ENCODE peak calls at places on chromosomes 1 and 21, in four cellular contexts. N, U, E and S are unnamed samples.
A peak's percentile ranks its signal among the peaks of the same experiment; 100 is the strongest.

GRCh38 chr1:48003741-48004503 is 6.7 kb upstream of the TRABD2B start:
- DNase-seq in E (no peak), N (no peak), U (no peak), S (peak; percentile 10)

GRCh38 chr1:246383217-246383616 is 123.9 kb downstream of the SMYD3 start:
- DNase-seq in E (no peak), U (no peak), N (no peak), S (no peak)

GRCh38 chr1:115258302-115258866 is 79.7 kb downstream of the NGF start:
- DNase-seq in E (no peak), U (no peak), N (no peak), S (no peak)

GRCh38 chr1:236323819-236324411 is 42.2 kb upstream of the ERO1B start:
- DNase-seq in E (no peak), N (no peak), U (no peak), S (no peak)

GRCh38 chr21:44519346-44520325 is 20.4 kb downstream of the KRTAP10-1 start:
- DNase-seq in U (no peak), E (no peak), N (peak; percentile 49), S (no peak)

GRCh38 chr1:40711465-40712404 is 20.2 kb downstream of the NFYC start:
- DNase-seq in N (no peak), E (no peak), U (no peak), S (no peak)

GRCh38 chr21:46115441-46116188 is 17.7 kb downstream of the COL6A2 start:
- DNase-seq in N (peak; percentile 53), U (no peak), E (no peak), S (no peak)

GRCh38 chr1:19511117-19511516 is 25.8 kb upstream of the CAPZB start:
- DNase-seq in U (no peak), E (no peak), N (no peak), S (no peak)

GRCh38 chr1:205569411-205570172 is 62.2 kb downstream of the ELK4 start:
- DNase-seq in E (no peak), N (peak; percentile 60), U (no peak), S (no peak)

GRCh38 chr1:21511579-21512522 is 2.6 kb downstream of the ALPL start:
- DNase-seq in U (peak; percentile 75), E (peak; percentile 94), N (peak; percentile 81), S (no peak)

GRCh38 chr1:209723761-209724693 is 19.4 kb downstream of the HSD11B1 start:
- DNase-seq in E (no peak), U (no peak), N (no peak), S (no peak)

GRCh38 chr1:20449736-20450311 is 36.2 kb downstream of the CAMK2N1 start:
- DNase-seq in U (no peak), E (no peak), N (no peak), S (no peak)

GRCh38 chr1:182643699-182644098 is 39.5 kb upstream of the RGS16 start:
- DNase-seq in E (no peak), U (no peak), N (no peak), S (no peak)

GRCh38 chr21:31673513-31673912 is 14.0 kb downstream of the SOD1 start:
- DNase-seq in E (no peak), N (no peak), U (no peak), S (no peak)

GRCh38 chr21:45135122-45135521 is 60.7 kb downstream of the ADARB1 start:
- DNase-seq in N (peak; percentile 82), E (no peak), U (peak; percentile 61), S (no peak)

GRCh38 chr1:160362168-160362941 is 4.5 kb upstream of the NHLH1 start:
- DNase-seq in N (no peak), E (no peak), U (no peak), S (peak; percentile 17)

GRCh38 chr21:38359090-38359489 is 102.3 kb downstream of the KCNJ15 start:
- DNase-seq in E (no peak), U (no peak), N (no peak), S (no peak)

GRCh38 chr1:75796376-75797272 is at the start of gene MSH4:
- DNase-seq in E (no peak), U (peak; percentile 16), N (no peak), S (peak; percentile 77)

GRCh38 chr21:33115586-33116541 is 45.9 kb downstream of the OLIG1 start:
- DNase-seq in E (peak; percentile 22), N (no peak), U (no peak), S (no peak)

GRCh38 chr1:177471244-177471643 is 300.5 kb downstream of the BRINP2 start:
- DNase-seq in N (no peak), U (no peak), E (no peak), S (no peak)

GRCh38 chr1:24193046-24193445 is 6.0 kb upstream of the IFNLR1 start:
- DNase-seq in U (no peak), E (no peak), N (no peak), S (no peak)

GRCh38 chr1:230909974-230910754 is 41.8 kb upstream of the C1orf198 start:
- DNase-seq in N (peak; percentile 87), U (peak; percentile 21), E (peak; percentile 68), S (no peak)

GRCh38 chr1:159646687-159647086 is 59.1 kb downstream of the APCS start:
- DNase-seq in N (no peak), U (no peak), E (no peak), S (no peak)

GRCh38 chr1:5508669-5509330 is 483.4 kb downstream of the NPHP4 start:
- DNase-seq in U (no peak), N (peak; percentile 39), E (no peak), S (no peak)

GRCh38 chr1:100606438-100606837 is 68.5 kb downstream of the GPR88 start:
- DNase-seq in U (peak; percentile 21), E (no peak), N (no peak), S (no peak)

GRCh38 chr1:159862557-159862956 is at the start of gene VSIG8:
- DNase-seq in U (no peak), E (no peak), N (no peak), S (no peak)

GRCh38 chr1:109248797-109249629 is at the start of gene CELSR2:
- DNase-seq in N (peak; percentile 74), U (peak; percentile 64), E (no peak), S (peak; percentile 92)

GRCh38 chr1:205680073-205680851 is at the start of gene SLC45A3:
- DNase-seq in U (peak; percentile 34), N (no peak), E (no peak), S (no peak)

GRCh38 chr1:29802181-29803068 is 566.1 kb downstream of the PTPRU start:
- DNase-seq in N (peak; percentile 23), E (no peak), U (no peak), S (peak; percentile 4)

GRCh38 chr21:15793547-15794235 is 63.9 kb downstream of the USP25 start:
- DNase-seq in N (no peak), E (no peak), U (no peak), S (no peak)

GRCh38 chr1:203274603-203275381 is 30.5 kb upstream of the BTG2 start:
- DNase-seq in U (peak; percentile 69), E (peak; percentile 40), N (peak; percentile 89), S (no peak)

GRCh38 chr1:92410706-92411105 is 76.0 kb downstream of the GFI1 start:
- DNase-seq in U (no peak), N (no peak), E (no peak), S (no peak)

DNA sequence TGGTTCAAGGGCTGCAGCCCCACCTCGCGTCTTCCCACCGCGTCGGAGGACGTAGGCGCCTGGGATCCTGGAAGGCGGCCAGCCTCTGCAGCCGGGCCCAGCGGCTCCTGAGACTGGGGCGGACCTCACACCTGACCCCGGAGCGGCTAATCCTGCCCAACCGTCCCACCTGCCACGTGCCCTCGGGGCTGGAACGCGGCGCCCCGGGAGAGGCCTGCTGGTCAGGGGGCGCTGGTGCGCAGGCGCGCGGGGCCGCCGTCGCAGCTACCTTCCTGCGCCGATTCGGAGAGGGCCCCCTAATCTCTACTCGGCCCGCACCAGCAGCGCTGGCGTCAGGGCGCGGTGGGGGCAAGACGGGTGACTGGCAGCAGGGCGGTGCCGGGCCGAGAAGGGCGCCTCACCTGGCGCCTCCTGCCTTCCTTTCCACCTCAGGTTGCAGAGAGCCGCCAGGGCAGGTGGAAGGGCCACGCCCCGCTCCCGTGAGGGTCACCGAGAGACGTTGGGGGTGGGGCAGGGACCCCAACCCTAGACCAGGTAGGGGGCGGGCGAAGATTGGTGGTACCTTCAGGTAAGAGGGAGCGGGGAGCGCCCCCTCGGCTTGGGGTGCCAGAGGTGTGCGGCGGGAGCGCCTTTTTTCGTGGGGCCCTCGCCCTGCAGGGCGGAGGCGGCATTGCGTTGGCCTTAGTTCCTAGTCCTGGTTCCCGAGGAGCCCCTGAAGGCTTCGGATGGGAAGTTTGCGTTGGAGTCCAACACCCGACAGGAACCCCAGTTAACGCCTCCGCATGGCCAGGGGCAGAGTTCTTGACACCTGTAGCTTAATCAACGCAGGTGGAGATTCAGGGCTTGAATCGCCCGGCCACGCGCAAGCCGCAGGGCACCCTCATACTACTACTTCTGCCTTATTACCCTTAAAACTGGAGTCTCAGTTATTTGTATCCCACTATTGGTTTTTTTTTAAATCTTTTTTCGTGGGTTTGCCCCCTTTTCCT is at the start of gene TDRD5:
- DNase-seq in N (no peak), U (no peak), E (peak; percentile 30), S (peak; percentile 31)
- TF ChIP-seq CTCF in N (no peak), U (no peak), E (peak; percentile 47), S (peak; percentile 8)

DNA sequence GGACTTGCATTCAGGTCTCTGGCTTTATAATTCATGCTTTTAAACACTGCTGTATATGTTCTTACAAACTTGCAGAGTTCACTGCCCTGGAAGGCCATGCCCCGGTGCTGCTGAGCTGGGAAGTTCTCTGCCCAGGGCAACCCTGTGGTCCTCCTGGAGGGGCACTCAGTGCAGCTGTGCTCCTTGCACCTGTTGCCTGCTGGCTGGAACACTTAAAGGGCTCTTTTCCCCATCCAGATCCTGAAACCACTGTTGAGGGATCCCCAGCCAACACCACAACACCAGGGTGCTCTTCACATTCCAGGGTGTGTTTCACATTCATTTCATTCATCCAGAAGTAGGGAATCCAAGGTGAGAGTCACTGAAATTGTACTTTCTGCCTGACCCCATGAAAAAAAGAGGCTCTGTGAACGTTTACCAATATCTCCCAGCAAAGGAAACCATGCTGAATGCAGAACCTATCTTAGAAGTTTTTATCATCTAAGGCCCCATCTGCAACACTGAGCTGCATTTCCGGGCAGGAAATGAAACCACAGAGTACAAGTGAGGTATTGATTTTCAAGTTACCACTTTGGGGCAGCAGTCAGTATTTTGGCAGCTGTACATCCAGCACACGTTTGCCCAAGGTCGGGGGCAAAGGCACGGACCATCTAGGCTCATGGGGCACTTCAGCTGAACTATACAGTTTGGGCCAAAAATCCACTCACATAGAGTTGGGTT is 16.4 kb upstream of the KIAA0040 start:
- DNase-seq in U (no peak), N (no peak), E (no peak), S (no peak)
- H3K27ac ChIP-seq in U (no peak overlapping the region), N (no peak overlapping the region), E (no peak overlapping the region), S (peak overlapping the region; percentile 61)

GRCh38 chr1:111221633-111222286 is 5.8 kb upstream of the CHI3L2 start:
- DNase-seq in E (no peak), U (no peak), N (no peak), S (no peak)
- H3K4me3 ChIP-seq in E (no peak overlapping the region), U (no peak overlapping the region), N (no peak overlapping the region), S (no peak overlapping the region)

GRCh38 chr1:12229835-12230548 is at the start of gene VPS13D:
- DNase-seq in U (peak; percentile 88), N (peak; percentile 87), E (peak; percentile 63), S (peak; percentile 98)

GRCh38 chr1:12231276-12231595 is 1.4 kb downstream of the VPS13D start:
- DNase-seq in E (no peak), U (no peak), N (no peak), S (no peak)

GRCh38 chr1:12230549-12231275 is 882 bp downstream of the VPS13D start:
- DNase-seq in U (peak; percentile 72), N (peak; percentile 81), E (no peak), S (peak; percentile 78)

GRCh38 chr1:12229386-12229834 is 420 bp upstream of the VPS13D start:
- DNase-seq in N (no peak), U (no peak), E (no peak), S (no peak)

GRCh38 chr1:12228979-12229378 is 851 bp upstream of the VPS13D start:
- DNase-seq in E (no peak), N (no peak), U (no peak), S (no peak)
- TF ChIP-seq CTCF in E (no peak), N (no peak), U (no peak), S (no peak)